ENCODE peak calls at places on chromosome 9, in six cellular contexts. G, U, X, B, C and V are unnamed samples.

GRCh38 chr9:132372177-132373095 is 17.6 kb upstream of the SETX start:
- DNase-seq in U (no peak), X (no peak), G (no peak), B (no peak), C (no peak), V (no peak)

GRCh38 chr9:81225586-81225985 is 463.8 kb downstream of the TLE1 start:
- DNase-seq in X (no peak), U (no peak), B (peak), G (no peak), C (no peak), V (no peak)

GRCh38 chr9:136011703-136012496 is 50.7 kb upstream of the UBAC1 start:
- DNase-seq in G (no peak), X (peak), C (peak), U (peak), B (peak), V (no peak)

GRCh38 chr9:98129451-98129881 is 10.4 kb upstream of the TRIM14 start:
- DNase-seq in U (no peak), G (no peak), C (no peak), X (peak), B (no peak), V (peak)

GRCh38 chr9:4725706-4726442 is 15.1 kb downstream of the AK3 start:
- DNase-seq in U (no peak), G (no peak), B (no peak), C (peak), X (no peak), V (no peak)

GRCh38 chr9:21392270-21392669 is 7.1 kb upstream of the IFNA2 start:
- DNase-seq in X (peak), B (no peak), U (no peak), G (peak), C (no peak), V (no peak)

GRCh38 chr9:101486693-101487442 is 46.8 kb upstream of the RNF20 start:
- DNase-seq in C (peak), B (peak), G (peak), X (peak), U (peak), V (no peak)

GRCh38 chr9:86741311-86742215 is 205.7 kb downstream of the GAS1 start:
- DNase-seq in X (peak), B (peak), G (peak), U (peak), C (peak), V (no peak)

GRCh38 chr9:122228191-122228905 is 409 bp downstream of the LHX6 start:
- DNase-seq in U (no peak), C (no peak), X (no peak), G (no peak), B (no peak), V (peak)

GRCh38 chr9:122226758-122227575 is 1.8 kb downstream of the LHX6 start:
- DNase-seq in U (no peak), G (no peak), C (no peak), X (no peak), B (no peak), V (peak)

GRCh38 chr9:122226142-122226757 is 2.5 kb downstream of the LHX6 start:
- DNase-seq in X (no peak), C (no peak), U (no peak), G (no peak), B (no peak), V (peak)

GRCh38 chr9:122228906-122229837 is at the start of gene LHX6:
- DNase-seq in C (peak), B (peak), U (no peak), G (no peak), X (peak), V (no peak)

DNA sequence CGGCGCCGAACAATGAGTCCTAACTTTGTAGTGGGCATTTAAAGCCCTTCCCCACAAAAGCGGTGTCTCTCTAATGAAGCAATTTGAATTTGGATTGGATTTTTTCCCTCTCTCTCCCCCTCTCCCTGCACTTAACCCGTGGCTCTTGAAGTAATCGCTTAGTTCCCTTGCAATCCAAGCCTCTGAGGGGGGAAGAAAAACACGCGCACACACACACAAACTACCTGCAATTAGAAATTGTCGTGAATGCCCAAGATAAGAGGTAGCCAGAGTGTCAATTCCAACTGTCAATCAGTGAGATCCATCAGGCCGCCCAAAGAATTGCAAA is 1.2 kb downstream of the LHX6 start:
- DNase-seq in B (no peak), X (no peak), G (no peak), C (no peak), U (no peak), V (peak)
- TF ChIP-seq CTCF in B (no peak), X (no peak), G (no peak), C (no peak), U (no peak), V (no peak)

DNA sequence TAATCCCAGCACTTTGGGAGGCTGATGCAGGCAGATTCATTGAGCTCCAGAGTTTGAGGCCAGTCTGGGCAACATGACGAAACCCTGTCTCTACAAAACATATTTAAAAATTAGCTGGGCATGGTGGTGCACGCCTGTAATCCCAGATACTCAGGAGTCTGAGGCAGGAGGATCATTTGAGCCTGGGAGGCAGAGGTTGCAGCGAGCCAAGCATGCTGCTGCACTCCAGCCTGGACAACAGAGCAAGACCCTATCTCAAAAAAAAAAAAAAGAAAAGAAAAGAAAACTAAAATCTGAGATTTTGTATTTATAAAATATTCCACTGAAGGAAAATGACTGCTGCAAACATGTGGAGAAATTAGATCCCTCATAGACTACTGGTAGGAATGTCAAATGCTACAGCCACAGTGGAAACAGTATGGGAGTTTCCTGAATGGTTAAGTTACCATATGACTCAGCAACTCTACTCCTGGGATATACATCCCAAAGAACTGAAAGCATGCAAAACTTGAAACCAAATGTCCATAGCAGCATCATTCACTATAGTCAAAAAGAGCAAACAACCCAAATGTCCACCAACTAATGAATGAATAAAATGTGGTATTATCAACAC is 106.1 kb downstream of the UBAP2 start:
- DNase-seq in C (peak), B (peak), X (peak), U (no peak), G (no peak), V (no peak)
- TF ChIP-seq CTCF in C (peak), B (peak), X (peak), U (no peak), G (no peak), V (no peak)

GRCh38 chr9:19410594-19410993 is 1.8 kb downstream of the ACER2 start:
- DNase-seq in G (no peak), U (no peak), B (no peak), X (peak), C (no peak), V (no peak)

GRCh38 chr9:19410195-19410503 is 1.3 kb downstream of the ACER2 start:
- DNase-seq in G (no peak), B (no peak), U (no peak), X (no peak), C (no peak), V (no peak)

GRCh38 chr9:19408693-19409405 is at the start of gene ACER2:
- DNase-seq in U (peak), G (peak), X (peak), B (peak), C (peak), V (peak)

GRCh38 chr9:19408316-19408692 is 505 bp upstream of the ACER2 start:
- DNase-seq in B (no peak), X (no peak), G (no peak), C (no peak), U (no peak), V (peak)

GRCh38 chr9:19409406-19410194 is 791 bp downstream of the ACER2 start:
- DNase-seq in C (no peak), X (peak), U (peak), G (peak), B (peak), V (peak)
- TF ChIP-seq CTCF in C (no peak), X (no peak), U (no peak), G (no peak), B (no peak), V (peak)

GRCh38 chr9:130938652-130939404 is at the start of gene FIBCD1:
- DNase-seq in G (peak), C (peak), B (peak), U (no peak), X (peak), V (peak)
- TF ChIP-seq CTCF in G (peak), C (peak), B (peak), U (no peak), X (no peak), V (no peak)